ENCODE peak calls at places on chromosomes 13 and 19, in nine cellular contexts. Z is endothelial cell of umbilical vein; J is astrocyte; L is thoracic aorta; D is psoas muscle; O is coronary artery; C is effector memory CD4-positive, alpha-beta T cell; F is fibroblast of lung; U is esophagus squamous epithelium. W is an unnamed sample.

GRCh38 chr13:110396913-110397379 is 89.9 kb downstream of the COL4A2 start:
- DNase-seq in Z (no peak), J (peak), L (peak), D (peak), O (peak), C (no peak), F (peak), U (no peak), W (no peak)

GRCh38 chr19:1315470-1316166 is 29.9 kb downstream of the EFNA2 start:
- DNase-seq in Z (peak), J (peak), L (no peak), D (peak), O (no peak), C (no peak), F (peak), U (no peak), W (peak)

GRCh38 chr19:751501-752341 is 809 bp downstream of the MISP start:
- DNase-seq in Z (no peak), J (peak), L (no peak), D (peak), O (no peak), C (no peak), F (peak), U (no peak), W (no peak)

GRCh38 chr13:100673831-100674362 is 698 bp downstream of the TMTC4 start:
- DNase-seq in Z (peak), J (peak), L (no peak), D (peak), O (no peak), C (peak), F (peak), U (no peak), W (peak)

GRCh38 chr13:51047434-51048165 is 63.5 kb downstream of the C13orf42 start:
- DNase-seq in Z (no peak), J (no peak), L (no peak), D (no peak), O (no peak), C (no peak), F (no peak), U (no peak), W (no peak)

GRCh38 chr13:98405107-98405571 is 171.8 kb downstream of the STK24 start:
- DNase-seq in Z (no peak), J (peak), L (no peak), D (no peak), O (no peak), C (no peak), F (peak), U (no peak), W (no peak)

GRCh38 chr19:44927746-44928145 is 13.3 kb downstream of the APOC1 start:
- DNase-seq in Z (no peak), J (peak), L (no peak), D (no peak), O (no peak), C (no peak), F (peak), U (no peak), W (no peak)

GRCh38 chr13:101881593-101881992 is 429.1 kb downstream of the ITGBL1 start:
- DNase-seq in Z (no peak), J (no peak), L (no peak), D (no peak), O (no peak), C (no peak), F (no peak), U (no peak), W (no peak)

GRCh38 chr19:7912697-7913564 is 1.7 kb upstream of the TGFBR3L start:
- DNase-seq in Z (no peak), J (no peak), L (no peak), D (no peak), O (no peak), C (no peak), F (no peak), U (no peak), W (no peak)

GRCh38 chr13:32408296-32408998 is 19.5 kb downstream of the N4BP2L1 start:
- DNase-seq in Z (no peak), J (no peak), L (no peak), D (no peak), O (no peak), C (no peak), F (no peak), U (no peak), W (no peak)

GRCh38 chr13:95432141-95432540 is 120.4 kb upstream of the CLDN10 start:
- DNase-seq in Z (no peak), J (no peak), L (no peak), D (no peak), O (no peak), C (no peak), F (no peak), U (no peak), W (no peak)

GRCh38 chr19:45884682-45885555 is 1.0 kb downstream of the IRF2BP1 start:
- DNase-seq in Z (no peak), J (no peak), L (no peak), D (no peak), O (no peak), C (no peak), F (no peak), U (no peak), W (no peak)

GRCh38 chr13:66171821-66172220 is 1058.3 kb downstream of the PCDH9 start:
- DNase-seq in Z (no peak), J (no peak), L (no peak), D (no peak), O (no peak), C (no peak), F (no peak), U (no peak), W (no peak)

GRCh38 chr19:49106648-49107135 is 7.5 kb upstream of the LIN7B start:
- DNase-seq in Z (peak), J (no peak), L (no peak), D (peak), O (no peak), C (peak), F (peak), U (no peak), W (no peak)

GRCh38 chr13:49584771-49585182 is 581 bp downstream of the RCBTB1 start:
- DNase-seq in Z (peak), J (no peak), L (no peak), D (no peak), O (no peak), C (no peak), F (no peak), U (no peak), W (no peak)

GRCh38 chr19:43532571-43532961 is 422 bp upstream of the ZNF575 start:
- DNase-seq in Z (no peak), J (no peak), L (no peak), D (no peak), O (peak), C (no peak), F (no peak), U (no peak), W (peak)

GRCh38 chr13:61880576-61881283 is 465.1 kb upstream of the PCDH20 start:
- DNase-seq in Z (peak), J (no peak), L (no peak), D (no peak), O (no peak), C (no peak), F (peak), U (no peak), W (no peak)

GRCh38 chr19:56837004-56837403 is 3.5 kb downstream of the PEG3 start:
- DNase-seq in Z (no peak), J (no peak), L (no peak), D (no peak), O (no peak), C (no peak), F (no peak), U (no peak), W (no peak)

GRCh38 chr13:24233351-24233901 is 72.9 kb downstream of the SPATA13 start:
- DNase-seq in Z (peak), J (peak), L (no peak), D (no peak), O (no peak), C (no peak), F (peak), U (no peak), W (no peak)

GRCh38 chr19:29509456-29509855 is 16.3 kb upstream of the VSTM2B start:
- DNase-seq in Z (no peak), J (no peak), L (no peak), D (no peak), O (no peak), C (no peak), F (no peak), U (no peak), W (no peak)

GRCh38 chr19:49497790-49498106 is 1.5 kb downstream of the RPS11 start:
- DNase-seq in Z (no peak), J (no peak), L (no peak), D (no peak), O (no peak), C (no peak), F (no peak), U (no peak), W (no peak)

DNA sequence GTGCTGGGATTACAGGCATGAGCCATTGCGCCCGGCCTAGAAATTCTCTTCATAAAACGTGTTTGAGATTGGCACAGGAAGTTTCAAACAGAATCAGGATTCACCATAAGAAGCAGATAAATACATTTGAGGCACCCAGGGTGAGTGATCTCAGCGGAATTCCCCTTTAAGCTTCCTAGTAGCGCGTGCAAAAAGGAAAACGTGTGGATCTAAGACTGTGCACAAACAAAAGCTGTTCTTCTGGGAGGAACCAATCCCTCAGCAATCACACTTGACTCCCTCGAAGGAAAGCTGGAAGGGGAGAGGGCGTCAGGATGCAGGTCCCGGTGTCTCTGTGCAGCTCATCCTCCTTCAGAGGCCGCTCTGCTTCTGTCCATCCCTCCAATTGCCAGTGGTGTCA is 15.5 kb downstream of the MCF2L start:
- DNase-seq in Z (no peak), J (no peak), L (no peak), D (no peak), O (no peak), C (no peak), F (no peak), U (no peak), W (no peak)
- H3K27ac ChIP-seq in Z (no peak), J (no peak), L (no peak), D (no peak), O (no peak), C (no peak), F (no peak), U (no peak), W (no peak)

GRCh38 chr13:40389081-40389641 is 277.3 kb downstream of the FOXO1 start:
- DNase-seq in Z (no peak), J (no peak), L (no peak), D (no peak), O (no peak), C (no peak), F (no peak), U (no peak), W (no peak)
- H3K27ac ChIP-seq in Z (no peak), J (no peak), L (no peak), D (no peak), O (no peak), C (peak), F (no peak), U (no peak), W (no peak)

GRCh38 chr19:4113398-4114088 is 10.4 kb downstream of the MAP2K2 start:
- DNase-seq in Z (no peak), J (no peak), L (no peak), D (no peak), O (no peak), C (no peak), F (no peak), U (no peak), W (no peak)

GRCh38 chr19:4114181-4114580 is 9.7 kb downstream of the MAP2K2 start:
- DNase-seq in Z (no peak), J (no peak), L (no peak), D (no peak), O (no peak), C (no peak), F (no peak), U (no peak), W (no peak)

GRCh38 chr19:4112367-4112766 is 11.6 kb downstream of the MAP2K2 start:
- DNase-seq in Z (no peak), J (no peak), L (no peak), D (no peak), O (no peak), C (no peak), F (no peak), U (no peak), W (no peak)

GRCh38 chr19:4115818-4116385 is 8.0 kb downstream of the MAP2K2 start:
- DNase-seq in Z (no peak), J (no peak), L (no peak), D (no peak), O (no peak), C (no peak), F (no peak), U (no peak), W (no peak)

DNA sequence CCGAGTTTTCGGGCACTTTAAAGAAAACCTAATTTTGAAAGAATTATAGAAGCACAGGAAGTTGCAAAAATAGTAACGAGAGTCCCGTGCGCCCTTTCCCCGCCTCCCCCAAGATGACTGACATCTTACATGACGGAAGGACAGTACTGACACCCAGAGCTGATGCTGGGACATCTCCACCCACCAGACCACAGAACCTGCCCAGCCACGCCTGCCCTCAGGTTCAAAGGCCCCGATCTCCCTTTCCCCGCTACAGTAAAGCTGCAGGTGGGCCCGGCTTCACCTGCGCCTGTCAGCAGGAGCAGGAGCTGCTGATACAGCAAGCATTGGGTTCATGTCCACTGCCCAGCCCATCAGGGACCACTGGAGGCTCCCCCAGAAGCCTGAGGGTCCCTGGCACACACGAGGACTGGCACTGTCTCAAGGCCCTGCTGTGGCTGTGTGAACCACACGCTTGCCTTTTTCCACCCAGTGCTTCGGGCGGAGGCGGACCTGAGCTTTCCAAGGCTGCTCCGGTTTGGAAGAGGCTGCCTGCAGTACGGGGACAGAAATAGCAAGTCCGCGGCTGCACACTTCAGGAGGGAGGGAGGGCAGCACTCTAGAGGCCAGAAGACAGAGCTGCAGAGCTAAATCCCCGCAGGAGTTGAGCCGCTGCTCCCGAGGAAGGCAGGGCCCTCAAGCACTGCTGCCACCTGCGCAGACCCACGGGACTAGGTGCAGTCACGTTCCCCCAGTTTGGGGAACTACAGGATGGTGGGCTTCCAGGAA is 8.7 kb downstream of the MAP2K2 start:
- DNase-seq in Z (no peak), J (no peak), L (no peak), D (no peak), O (no peak), C (peak), F (no peak), U (no peak), W (no peak)
- H3K27ac ChIP-seq in Z (no peak), J (no peak), L (no peak), D (peak), O (peak), C (peak), F (no peak), U (no peak), W (no peak)

DNA sequence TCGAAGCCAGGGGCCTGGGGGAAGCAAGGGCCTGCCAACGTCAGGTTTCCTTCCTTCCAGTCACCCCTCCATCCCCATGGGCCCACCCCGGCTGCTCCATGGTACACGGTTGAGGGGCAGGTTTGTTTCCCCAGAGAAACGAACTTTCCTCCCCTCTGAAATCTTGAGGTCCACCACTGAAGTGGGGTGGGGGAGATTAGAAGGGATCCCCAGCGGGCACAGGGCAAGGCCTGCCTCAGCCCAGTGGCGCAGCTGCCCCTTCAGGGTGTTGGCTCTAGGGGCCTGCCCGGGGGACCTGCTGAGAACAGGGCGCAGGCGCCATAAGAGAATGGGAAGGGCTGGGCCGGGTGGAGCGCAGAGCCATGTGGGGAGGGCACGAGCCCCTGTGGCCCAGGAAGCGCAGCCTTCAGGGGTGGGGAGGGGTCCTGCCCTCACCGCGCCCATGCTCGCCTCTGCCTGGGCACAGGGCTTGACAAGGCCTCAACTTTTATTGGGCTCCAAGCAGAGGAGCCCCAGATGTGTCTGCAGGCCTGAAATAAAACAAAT is 16.1 kb downstream of the CEBPG start:
- DNase-seq in Z (no peak), J (no peak), L (no peak), D (no peak), O (no peak), C (no peak), F (no peak), U (no peak), W (no peak)
- H3K27ac ChIP-seq in Z (no peak), J (no peak), L (no peak), D (peak), O (peak), C (no peak), F (no peak), U (peak), W (peak)

DNA sequence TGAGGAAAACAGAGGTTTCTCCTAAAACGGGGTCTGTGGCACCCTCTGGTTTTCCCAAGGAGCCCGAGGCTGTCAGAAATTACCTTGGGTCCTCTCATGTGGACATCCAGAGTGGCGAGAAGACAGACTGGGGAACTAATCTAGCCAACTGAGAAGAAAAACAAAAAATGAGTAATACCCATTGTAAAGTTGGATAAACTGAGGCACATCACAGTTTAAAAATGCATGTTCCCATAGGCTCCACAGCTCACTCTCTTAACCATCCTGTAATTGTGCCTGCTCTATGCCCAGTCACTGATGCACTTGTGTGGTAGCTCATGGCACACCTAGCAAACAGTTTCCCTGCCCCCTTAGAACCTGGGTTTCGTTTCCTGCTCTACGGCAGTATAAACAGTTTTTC is 15.2 kb upstream of the UPF3A start:
- DNase-seq in Z (no peak), J (no peak), L (no peak), D (no peak), O (no peak), C (no peak), F (no peak), U (no peak), W (no peak)
- H3K27ac ChIP-seq in Z (no peak), J (peak), L (no peak), D (no peak), O (no peak), C (no peak), F (no peak), U (no peak), W (no peak)

DNA sequence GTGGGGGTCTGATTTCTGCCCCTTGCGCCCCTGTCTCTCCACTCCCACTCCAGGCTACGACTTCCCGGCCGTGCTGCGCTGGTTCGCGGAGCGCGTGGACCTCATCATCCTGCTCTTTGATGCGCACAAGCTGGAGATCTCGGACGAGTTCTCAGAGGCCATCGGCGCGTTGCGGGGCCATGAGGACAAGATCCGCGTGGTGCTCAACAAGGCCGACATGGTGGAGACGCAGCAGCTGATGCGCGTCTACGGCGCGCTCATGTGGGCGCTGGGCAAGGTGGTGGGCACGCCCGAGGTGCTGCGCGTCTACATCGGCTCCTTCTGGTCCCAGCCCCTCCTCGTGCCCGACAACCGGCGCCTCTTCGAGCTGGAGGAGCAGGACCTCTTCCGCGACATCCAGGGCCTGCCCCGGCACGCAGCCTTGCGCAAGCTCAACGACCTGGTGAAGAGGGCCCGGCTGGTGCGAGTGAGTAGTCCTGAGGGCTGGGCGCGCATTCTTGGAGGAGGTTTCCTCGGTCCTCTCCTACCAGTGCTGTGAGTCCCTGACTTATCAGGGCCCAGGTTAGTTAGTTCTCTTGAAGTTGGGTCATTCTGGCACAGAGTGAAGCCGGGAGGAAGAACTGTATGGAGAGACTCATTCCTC is 12.7 kb downstream of the EHD2 start:
- DNase-seq in Z (no peak), J (no peak), L (no peak), D (no peak), O (no peak), C (no peak), F (no peak), U (no peak), W (no peak)
- H3K27ac ChIP-seq in Z (no peak), J (peak), L (peak), D (no peak), O (peak), C (no peak), F (peak), U (peak), W (no peak)